ENCODE peak calls at places on chromosomes 4 and X, in six cellular contexts. V is H1, N is H9, Z is neuronal stem cell, I is IMR-90, B is mesenchymal stem cell. E is an unnamed sample.

GRCh38 chrX:125765347-125765746 is 400.7 kb downstream of the DCAF12L2 start:
- DNase-seq in Z (no peak), B (no peak), N (no peak), V (no peak), I (no peak), E (no peak)

GRCh38 chr4:164192844-164193243 is 561.1 kb upstream of the SMIM31 start:
- DNase-seq in N (no peak), B (no peak), Z (no peak), V (no peak), I (no peak), E (no peak)

GRCh38 chrX:130009658-130010223 is 27.3 kb downstream of the BCORL1 start:
- DNase-seq in I (no peak), B (no peak), N (no peak), Z (no peak), V (no peak), E (no peak)

GRCh38 chrX:113492895-113493294 is 652.3 kb upstream of the AMOT start:
- DNase-seq in I (no peak), B (no peak), V (no peak), Z (no peak), N (no peak), E (no peak)

GRCh38 chr4:10721616-10722015 is 37.0 kb upstream of the CLNK start:
- DNase-seq in B (no peak), V (no peak), N (no peak), I (no peak), Z (no peak), E (no peak)

GRCh38 chr4:113499696-113500095 is 261.8 kb downstream of the CAMK2D start:
- DNase-seq in Z (no peak), N (no peak), V (no peak), I (peak; percentile 94), B (peak; percentile 73), E (no peak)

GRCh38 chr4:155007660-155008176 is 200.7 kb upstream of the NPY2R start:
- DNase-seq in Z (no peak), B (no peak), V (no peak), N (no peak), I (no peak), E (no peak)

GRCh38 chr4:74096265-74096980 is 2.6 kb downstream of the CXCL2 start:
- DNase-seq in N (no peak), B (peak; percentile 70), V (no peak), Z (no peak), I (no peak), E (no peak)

GRCh38 chr4:184383497-184384055 is 90.8 kb downstream of the IRF2 start:
- DNase-seq in N (no peak), B (peak; percentile 96), V (no peak), I (peak; percentile 99), Z (no peak), E (no peak)

GRCh38 chr4:38090450-38091246 is 130.4 kb downstream of the PTTG2 start:
- DNase-seq in B (no peak), N (no peak), Z (no peak), V (no peak), I (no peak), E (no peak)

GRCh38 chr4:132513491-132513890 is 635.6 kb upstream of the PCDH10 start:
- DNase-seq in N (no peak), V (peak; percentile 23), B (no peak), I (no peak), Z (no peak), E (peak; percentile 77)

GRCh38 chr4:117284736-117285135 is 199.4 kb upstream of the TRAM1L1 start:
- DNase-seq in I (no peak), B (no peak), N (no peak), V (no peak), Z (no peak), E (no peak)

GRCh38 chr4:40856836-40857362 is 107.1 kb downstream of the NSUN7 start:
- DNase-seq in I (peak; percentile 38), Z (peak; percentile 64), N (peak; percentile 91), V (peak; percentile 63), B (peak; percentile 69), E (peak; percentile 92)

GRCh38 chrX:17174671-17175070 is 200.3 kb upstream of the NHS start:
- DNase-seq in I (no peak), B (no peak), N (no peak), V (no peak), Z (no peak), E (no peak)

GRCh38 chr4:712916-713632 is 7.4 kb downstream of the PCGF3 start:
- DNase-seq in I (no peak), N (no peak), Z (no peak), B (no peak), V (no peak), E (no peak)

GRCh38 chr4:96504386-96504785 is 664.5 kb downstream of the PDHA2 start:
- DNase-seq in N (no peak), V (no peak), Z (no peak), B (no peak), I (no peak), E (no peak)

GRCh38 chr4:64727960-64728359 is 318.7 kb upstream of the TECRL start:
- DNase-seq in I (no peak), N (peak; percentile 64), B (no peak), Z (no peak), V (peak; percentile 47), E (peak; percentile 87)

GRCh38 chrX:115452256-115452655 is 108.7 kb upstream of the PLS3 start:
- DNase-seq in V (no peak), B (no peak), Z (no peak), I (no peak), N (no peak), E (no peak)

GRCh38 chr4:2932561-2932950 is 30.6 kb downstream of the NOP14 start:
- DNase-seq in Z (no peak), B (no peak), N (peak; percentile 24), V (no peak), I (no peak), E (no peak)

GRCh38 chr4:1058198-1058996 is 47.0 kb downstream of the FGFRL1 start:
- DNase-seq in N (peak; percentile 26), Z (no peak), V (no peak), B (no peak), I (no peak), E (peak; percentile 40)

GRCh38 chr4:121377065-121377464 is 3.8 kb downstream of the QRFPR start:
- DNase-seq in I (no peak), V (no peak), N (no peak), B (no peak), Z (no peak), E (no peak)

GRCh38 chr4:40507977-40508376 is 121.7 kb downstream of the RBM47 start:
- DNase-seq in I (no peak), Z (no peak), B (no peak), N (no peak), V (no peak), E (no peak)

GRCh38 chr4:15226203-15226602 is 201.6 kb upstream of the C1QTNF7 start:
- DNase-seq in I (no peak), V (no peak), B (no peak), N (no peak), Z (no peak), E (no peak)
- H2BK15ac ChIP-seq in I (no peak overlapping the region), V (no peak overlapping the region), B (no peak overlapping the region), N (no peak overlapping the region), Z (no peak overlapping the region), E (no peak overlapping the region)

GRCh38 chr4:173530326-173531062 is 465 bp upstream of the HAND2 start:
- DNase-seq in N (no peak), Z (no peak), B (no peak), I (no peak), V (no peak), E (no peak)

GRCh38 chr4:173529505-173530325 is at the start of gene HAND2:
- DNase-seq in I (peak; percentile 59), N (peak; percentile 73), V (no peak), Z (peak; percentile 59), B (peak; percentile 97), E (peak; percentile 71)

GRCh38 chr4:173527103-173527876 is 2.7 kb downstream of the HAND2 start:
- DNase-seq in I (no peak), Z (no peak), N (peak; percentile 77), B (peak; percentile 66), V (no peak), E (peak; percentile 81)

GRCh38 chr4:173526724-173527102 is 3.3 kb downstream of the HAND2 start:
- DNase-seq in Z (no peak), B (no peak), V (no peak), I (no peak), N (no peak), E (no peak)

DNA sequence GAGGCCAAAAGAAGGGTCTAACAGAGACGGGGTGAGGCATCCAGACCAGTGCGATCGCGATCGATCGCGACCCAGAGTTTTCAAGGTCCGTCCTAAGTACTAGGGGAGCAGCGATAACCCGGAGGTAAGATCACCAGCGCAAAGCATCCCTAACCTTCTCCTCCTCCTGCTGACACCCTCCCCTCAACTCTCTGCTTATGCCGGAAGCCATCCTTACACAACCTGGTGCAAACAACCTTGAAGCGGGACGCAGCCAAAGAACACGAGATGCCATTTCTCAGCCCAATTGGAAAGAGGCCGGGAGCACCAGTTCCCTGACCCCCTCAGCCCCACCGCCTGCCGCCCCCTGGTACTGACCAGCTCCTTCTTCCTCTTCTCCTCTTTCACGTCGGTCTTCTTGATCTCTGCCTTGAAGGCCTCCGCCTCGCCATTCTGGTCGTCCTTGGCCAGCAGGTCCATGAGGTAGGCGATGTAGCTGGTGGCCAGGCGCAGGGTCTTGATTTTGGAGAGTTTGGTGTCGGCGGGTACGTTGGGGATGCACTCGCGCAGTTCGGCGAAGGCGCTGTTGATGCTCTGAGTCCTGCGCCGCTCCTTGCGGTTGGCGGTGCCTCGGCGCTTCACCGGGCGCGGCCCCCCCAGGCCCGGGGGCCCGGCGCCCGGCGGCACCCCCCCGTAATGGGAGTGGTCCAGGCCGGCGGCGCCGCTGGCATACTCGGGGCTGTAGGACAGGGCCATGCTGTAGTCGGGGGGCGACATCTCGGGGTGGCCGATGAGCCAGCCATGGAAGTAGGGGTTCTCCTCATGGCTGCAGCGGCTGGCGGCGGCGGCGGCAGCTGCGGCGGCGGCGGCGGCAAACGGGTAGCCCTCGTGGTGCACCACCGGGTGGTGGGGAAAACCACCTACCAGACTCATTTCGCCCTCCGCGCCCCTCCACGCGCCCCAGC is 1.4 kb downstream of the HAND2 start:
- DNase-seq in I (no peak), B (peak; percentile 65), Z (peak; percentile 45), N (peak; percentile 65), V (no peak), E (peak; percentile 57)
- H2BK120ac ChIP-seq in I (no peak overlapping the region), B (peak overlapping the region; percentile 88), Z (no peak overlapping the region), N (no peak overlapping the region), V (no peak overlapping the region), E (no peak overlapping the region)

DNA sequence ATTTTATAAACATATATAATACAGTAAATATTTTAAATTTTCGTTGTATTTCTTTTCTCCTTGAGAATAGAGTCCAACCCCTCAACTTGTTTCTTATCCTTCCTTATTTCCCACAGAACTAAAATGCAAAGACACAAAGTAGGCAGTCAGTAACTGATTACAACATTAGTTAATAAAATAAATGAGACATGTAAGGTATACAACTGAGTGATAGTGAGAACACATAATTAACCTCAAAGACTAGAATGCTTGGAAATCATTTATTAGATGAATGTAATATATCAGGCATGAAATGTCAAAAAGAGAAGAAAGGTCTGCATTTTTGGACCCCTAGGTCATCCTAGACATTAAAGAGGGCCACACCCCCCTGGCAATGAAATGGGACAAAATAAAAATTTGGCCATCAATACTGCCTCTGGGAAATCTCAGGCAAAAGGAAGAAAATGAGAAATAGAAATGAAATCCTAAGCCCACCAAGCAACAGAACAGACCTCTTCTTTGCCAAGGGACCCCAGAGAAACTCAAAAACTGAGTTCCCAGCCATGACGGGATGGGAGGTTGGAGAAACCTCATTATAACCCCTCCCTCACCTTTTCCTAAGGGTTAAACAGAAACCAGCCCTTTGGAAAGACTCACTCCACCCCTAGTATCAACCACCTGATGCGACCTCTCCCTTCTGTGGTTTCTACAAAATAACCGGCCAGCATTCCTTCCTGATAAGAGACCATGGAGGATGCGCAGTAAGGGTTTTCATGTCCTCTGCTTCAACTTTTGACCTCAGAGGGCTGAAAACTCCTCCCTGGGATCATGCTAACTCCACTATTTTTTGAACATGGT is 90.1 kb upstream of the EXOC1L start:
- DNase-seq in B (no peak), V (no peak), N (no peak), I (no peak), Z (no peak), E (peak; percentile 7)
- H2BK15ac ChIP-seq in B (no peak overlapping the region), V (no peak overlapping the region), N (no peak overlapping the region), I (no peak overlapping the region), Z (no peak overlapping the region), E (no peak overlapping the region)

GRCh38 chrX:63560601-63561218 is 209.6 kb upstream of the SPIN4 start:
- DNase-seq in I (peak; percentile 74), B (peak; percentile 82), N (peak; percentile 84), Z (peak; percentile 53), V (peak; percentile 57), E (peak; percentile 95)
- H2BK120ac ChIP-seq in I (peak overlapping the region; percentile 42), B (peak overlapping the region; percentile 8), N (no peak overlapping the region), Z (no peak overlapping the region), V (peak overlapping the region; percentile 28), E (no peak overlapping the region)

E was measured in mesendoderm.